ENCODE peak calls at places on chromosomes 3 and 15, in seven cellular contexts. One of them, this sample, is unnamed.

GRCh38 chr3:110881069-110881468 is 190.5 kb upstream of the NECTIN3 start:
- DNase-seq in skeletal muscle cell: peak
- DNase-seq in naive thymus-derived CD8-positive, alpha-beta T cell: no peak
- DNase-seq in GM13976: no peak
- DNase-seq in GM03348: peak
- DNase-seq in T-helper 1 cell: no peak
- DNase-seq in left cardiac atrium: peak
- DNase-seq in this sample: no peak

GRCh38 chr15:100107606-100108225 is 234.1 kb downstream of the ADAMTS17 start:
- DNase-seq in skeletal muscle cell: no peak
- DNase-seq in naive thymus-derived CD8-positive, alpha-beta T cell: no peak
- DNase-seq in GM13976: no peak
- DNase-seq in GM03348: no peak
- DNase-seq in T-helper 1 cell: no peak
- DNase-seq in left cardiac atrium: no peak
- DNase-seq in this sample: no peak

GRCh38 chr3:52177701-52178042 is 20.3 kb upstream of the ALAS1 start:
- DNase-seq in skeletal muscle cell: no peak
- DNase-seq in naive thymus-derived CD8-positive, alpha-beta T cell: no peak
- DNase-seq in GM13976: no peak
- DNase-seq in GM03348: no peak
- DNase-seq in T-helper 1 cell: no peak
- DNase-seq in left cardiac atrium: no peak
- DNase-seq in this sample: no peak

GRCh38 chr3:13580256-13581023 is 31.5 kb downstream of the FBLN2 start:
- DNase-seq in skeletal muscle cell: no peak
- DNase-seq in naive thymus-derived CD8-positive, alpha-beta T cell: no peak
- DNase-seq in GM13976: no peak
- DNase-seq in GM03348: no peak
- DNase-seq in T-helper 1 cell: no peak
- DNase-seq in left cardiac atrium: no peak
- DNase-seq in this sample: no peak

GRCh38 chr15:98668566-98669308 is 20.4 kb downstream of the IGF1R start:
- DNase-seq in skeletal muscle cell: no peak
- DNase-seq in naive thymus-derived CD8-positive, alpha-beta T cell: no peak
- DNase-seq in GM13976: no peak
- DNase-seq in GM03348: peak
- DNase-seq in T-helper 1 cell: no peak
- DNase-seq in left cardiac atrium: no peak
- DNase-seq in this sample: no peak

GRCh38 chr15:98823012-98823458 is 174.7 kb downstream of the IGF1R start:
- DNase-seq in skeletal muscle cell: peak
- DNase-seq in naive thymus-derived CD8-positive, alpha-beta T cell: no peak
- DNase-seq in GM13976: no peak
- DNase-seq in GM03348: peak
- DNase-seq in T-helper 1 cell: no peak
- DNase-seq in left cardiac atrium: no peak
- DNase-seq in this sample: peak

GRCh38 chr15:78130466-78131294 is 565 bp downstream of the CIB2 start:
- DNase-seq in skeletal muscle cell: no peak
- DNase-seq in naive thymus-derived CD8-positive, alpha-beta T cell: no peak
- DNase-seq in GM13976: no peak
- DNase-seq in GM03348: no peak
- DNase-seq in T-helper 1 cell: no peak
- DNase-seq in left cardiac atrium: no peak
- DNase-seq in this sample: no peak

GRCh38 chr15:71743861-71744382 is 66.4 kb upstream of the NR2E3 start:
- DNase-seq in skeletal muscle cell: no peak
- DNase-seq in naive thymus-derived CD8-positive, alpha-beta T cell: peak
- DNase-seq in GM13976: peak
- DNase-seq in GM03348: peak
- DNase-seq in T-helper 1 cell: peak
- DNase-seq in left cardiac atrium: peak
- DNase-seq in this sample: no peak

GRCh38 chr3:38125305-38126120 is 11.4 kb downstream of the ACAA1 start:
- DNase-seq in skeletal muscle cell: no peak
- DNase-seq in naive thymus-derived CD8-positive, alpha-beta T cell: no peak
- DNase-seq in GM13976: no peak
- DNase-seq in GM03348: no peak
- DNase-seq in T-helper 1 cell: no peak
- DNase-seq in left cardiac atrium: no peak
- DNase-seq in this sample: no peak

GRCh38 chr3:30611613-30612421 is 5.4 kb downstream of the TGFBR2 start:
- DNase-seq in skeletal muscle cell: no peak
- DNase-seq in naive thymus-derived CD8-positive, alpha-beta T cell: peak
- DNase-seq in GM13976: no peak
- DNase-seq in GM03348: peak
- DNase-seq in T-helper 1 cell: no peak
- DNase-seq in left cardiac atrium: no peak
- DNase-seq in this sample: no peak

GRCh38 chr3:72176537-72177041 is 391.6 kb upstream of the PROK2 start:
- DNase-seq in skeletal muscle cell: no peak
- DNase-seq in naive thymus-derived CD8-positive, alpha-beta T cell: no peak
- DNase-seq in GM13976: peak
- DNase-seq in GM03348: no peak
- DNase-seq in T-helper 1 cell: no peak
- DNase-seq in left cardiac atrium: no peak
- DNase-seq in this sample: no peak

GRCh38 chr3:173306110-173306509 is 91.4 kb upstream of the NLGN1 start:
- DNase-seq in skeletal muscle cell: no peak
- DNase-seq in naive thymus-derived CD8-positive, alpha-beta T cell: no peak
- DNase-seq in GM13976: no peak
- DNase-seq in GM03348: no peak
- DNase-seq in T-helper 1 cell: no peak
- DNase-seq in left cardiac atrium: no peak
- DNase-seq in this sample: no peak

GRCh38 chr3:133548090-133548489 is 25.4 kb upstream of the CDV3 start:
- DNase-seq in skeletal muscle cell: no peak
- DNase-seq in naive thymus-derived CD8-positive, alpha-beta T cell: no peak
- DNase-seq in GM13976: no peak
- DNase-seq in GM03348: peak
- DNase-seq in T-helper 1 cell: no peak
- DNase-seq in left cardiac atrium: no peak
- DNase-seq in this sample: no peak

GRCh38 chr15:88465633-88466219 is 1.5 kb downstream of the MRPL46 start:
- DNase-seq in skeletal muscle cell: peak
- DNase-seq in naive thymus-derived CD8-positive, alpha-beta T cell: no peak
- DNase-seq in GM13976: no peak
- DNase-seq in GM03348: no peak
- DNase-seq in T-helper 1 cell: no peak
- DNase-seq in left cardiac atrium: no peak
- DNase-seq in this sample: no peak

GRCh38 chr15:87939838-87940457 is 316.6 kb downstream of the NTRK3 start:
- DNase-seq in skeletal muscle cell: no peak
- DNase-seq in naive thymus-derived CD8-positive, alpha-beta T cell: no peak
- DNase-seq in GM13976: no peak
- DNase-seq in GM03348: no peak
- DNase-seq in T-helper 1 cell: no peak
- DNase-seq in left cardiac atrium: no peak
- DNase-seq in this sample: no peak

GRCh38 chr15:61057830-61058529 is 171.1 kb downstream of the RORA start:
- DNase-seq in skeletal muscle cell: no peak
- DNase-seq in naive thymus-derived CD8-positive, alpha-beta T cell: no peak
- DNase-seq in GM13976: no peak
- DNase-seq in GM03348: peak
- DNase-seq in T-helper 1 cell: no peak
- DNase-seq in left cardiac atrium: no peak
- DNase-seq in this sample: no peak

GRCh38 chr3:39105687-39106063 is 1.8 kb downstream of the GORASP1 start:
- DNase-seq in skeletal muscle cell: no peak
- DNase-seq in naive thymus-derived CD8-positive, alpha-beta T cell: no peak
- DNase-seq in GM13976: no peak
- DNase-seq in GM03348: no peak
- DNase-seq in T-helper 1 cell: no peak
- DNase-seq in left cardiac atrium: no peak
- DNase-seq in this sample: no peak

GRCh38 chr3:76345878-76346277 is 560.5 kb upstream of the ZNF717 start:
- DNase-seq in skeletal muscle cell: no peak
- DNase-seq in naive thymus-derived CD8-positive, alpha-beta T cell: no peak
- DNase-seq in GM13976: no peak
- DNase-seq in GM03348: no peak
- DNase-seq in T-helper 1 cell: no peak
- DNase-seq in left cardiac atrium: no peak
- DNase-seq in this sample: no peak

GRCh38 chr15:50051811-50052419 is 67.1 kb downstream of the ATP8B4 start:
- DNase-seq in skeletal muscle cell: peak
- DNase-seq in naive thymus-derived CD8-positive, alpha-beta T cell: peak
- DNase-seq in GM13976: peak
- DNase-seq in GM03348: peak
- DNase-seq in T-helper 1 cell: no peak
- DNase-seq in left cardiac atrium: peak
- DNase-seq in this sample: no peak

GRCh38 chr15:57680021-57680420 is 26.5 kb upstream of the POLR2M start:
- DNase-seq in skeletal muscle cell: peak
- DNase-seq in naive thymus-derived CD8-positive, alpha-beta T cell: no peak
- DNase-seq in GM13976: no peak
- DNase-seq in GM03348: peak
- DNase-seq in T-helper 1 cell: no peak
- DNase-seq in left cardiac atrium: no peak
- DNase-seq in this sample: peak

GRCh38 chr15:74464216-74464615 is 3.3 kb upstream of the UBL7 start:
- DNase-seq in skeletal muscle cell: no peak
- DNase-seq in naive thymus-derived CD8-positive, alpha-beta T cell: no peak
- DNase-seq in GM13976: no peak
- DNase-seq in GM03348: no peak
- DNase-seq in T-helper 1 cell: no peak
- DNase-seq in left cardiac atrium: no peak
- DNase-seq in this sample: no peak

GRCh38 chr3:10380906-10381795 is 60.2 kb upstream of the SEC13 start:
- DNase-seq in skeletal muscle cell: no peak
- DNase-seq in naive thymus-derived CD8-positive, alpha-beta T cell: no peak
- DNase-seq in GM13976: no peak
- DNase-seq in GM03348: peak
- DNase-seq in T-helper 1 cell: no peak
- DNase-seq in left cardiac atrium: no peak
- DNase-seq in this sample: no peak

GRCh38 chr3:153970735-153971347 is 150.3 kb upstream of the ARHGEF26 start:
- DNase-seq in skeletal muscle cell: no peak
- DNase-seq in naive thymus-derived CD8-positive, alpha-beta T cell: no peak
- DNase-seq in GM13976: no peak
- DNase-seq in GM03348: peak
- DNase-seq in T-helper 1 cell: no peak
- DNase-seq in left cardiac atrium: no peak
- DNase-seq in this sample: no peak

GRCh38 chr15:81950841-81951414 is 94.9 kb downstream of the MEX3B start:
- DNase-seq in skeletal muscle cell: no peak
- DNase-seq in naive thymus-derived CD8-positive, alpha-beta T cell: no peak
- DNase-seq in GM13976: no peak
- DNase-seq in GM03348: peak
- DNase-seq in T-helper 1 cell: no peak
- DNase-seq in left cardiac atrium: no peak
- DNase-seq in this sample: no peak